ENCODE peak calls at places on chromosome 20, in four cellular contexts. Z is brain microvascular endothelial cell, Q is IMR-90, L is colonic mucosa. N is an unnamed sample.

GRCh38 chr20:46025376-46025783 is 3.6 kb upstream of the SLC12A5 start:
- DNase-seq in Z (no peak), Q (no peak), L (no peak), N (no peak)

GRCh38 chr20:38982291-38982690 is 20.1 kb downstream of the DHX35 start:
- DNase-seq in Z (no peak), Q (peak; percentile 33), L (no peak), N (no peak)

GRCh38 chr20:49865559-49865958 is 49.8 kb downstream of the SPATA2 start:
- DNase-seq in Z (no peak), Q (peak; percentile 24), L (no peak), N (peak; percentile 93)

GRCh38 chr20:63778034-63778752 is 38.6 kb downstream of the SLC2A4RG start:
- DNase-seq in Z (no peak), Q (no peak), L (no peak), N (no peak)

GRCh38 chr20:2750343-2751251 is 49.8 kb downstream of the CPXM1 start:
- DNase-seq in Z (peak; percentile 12), Q (peak; percentile 17), L (peak; percentile 53), N (peak; percentile 59)

GRCh38 chr20:62236997-62237771 is 1.1 kb upstream of the OSBPL2 start:
- DNase-seq in Z (no peak), Q (no peak), L (no peak), N (no peak)

GRCh38 chr20:35604444-35604750 is 11.2 kb upstream of the SPAG4 start:
- DNase-seq in Z (no peak), Q (no peak), L (peak; percentile 56), N (no peak)

GRCh38 chr20:12090920-12091319 is 173.2 kb downstream of the BTBD3 start:
- DNase-seq in Z (no peak), Q (no peak), L (no peak), N (no peak)

GRCh38 chr20:34705383-34706021 is 1.4 kb downstream of the TP53INP2 start:
- DNase-seq in Z (peak; percentile 20), Q (peak; percentile 23), L (peak; percentile 80), N (peak; percentile 45)

GRCh38 chr20:58981564-58982364 is 708 bp downstream of the NELFCD start:
- DNase-seq in Z (no peak), Q (peak; percentile 6), L (peak; percentile 33), N (peak; percentile 25)

GRCh38 chr20:24160563-24161355 is 172.2 kb upstream of the GGTLC1 start:
- DNase-seq in Z (peak; percentile 72), Q (peak; percentile 63), L (peak; percentile 37), N (peak; percentile 61)

GRCh38 chr20:23157741-23158140 is 71.6 kb upstream of the CD93 start:
- DNase-seq in Z (no peak), Q (no peak), L (no peak), N (no peak)

GRCh38 chr20:57400262-57400701 is 9.1 kb downstream of the RBM38 start:
- DNase-seq in Z (no peak), Q (no peak), L (no peak), N (no peak)

GRCh38 chr20:38219006-38219950 is 41.3 kb downstream of the KIAA1755 start:
- DNase-seq in Z (no peak), Q (no peak), L (no peak), N (no peak)

GRCh38 chr20:2759143-2759542 is 41.3 kb downstream of the CPXM1 start:
- DNase-seq in Z (no peak), Q (no peak), L (no peak), N (no peak)

GRCh38 chr20:25270829-25271251 is 23.0 kb downstream of the PYGB start:
- DNase-seq in Z (no peak), Q (no peak), L (peak; percentile 15), N (no peak)

GRCh38 chr20:3794701-3795420 is 1.2 kb upstream of the CDC25B start:
- DNase-seq in Z (no peak), Q (no peak), L (no peak), N (no peak)

GRCh38 chr20:35991142-35991771 is 22.9 kb downstream of the CNBD2 start:
- DNase-seq in Z (peak; percentile 38), Q (peak; percentile 34), L (no peak), N (peak; percentile 32)

GRCh38 chr20:36547186-36548005 is 6.1 kb downstream of the MYL9 start:
- DNase-seq in Z (no peak), Q (no peak), L (no peak), N (no peak)

GRCh38 chr20:25238319-25239037 is 9.4 kb upstream of the PYGB start:
- DNase-seq in Z (peak; percentile 75), Q (peak; percentile 73), L (no peak), N (peak; percentile 51)

GRCh38 chr20:18322551-18322950 is 34.2 kb downstream of the ZNF133 start:
- DNase-seq in Z (no peak), Q (no peak), L (no peak), N (no peak)

GRCh38 chr20:44856847-44857448 is 28.6 kb upstream of the YWHAB start:
- DNase-seq in Z (no peak), Q (peak; percentile 5), L (no peak), N (peak; percentile 16)

GRCh38 chr20:3686867-3687321 is 5.1 kb upstream of the ADAM33 start:
- DNase-seq in Z (peak; percentile 56), Q (peak; percentile 94), L (peak; percentile 74), N (peak; percentile 96)

GRCh38 chr20:49704932-49705336 is 8.7 kb downstream of the B4GALT5 start:
- DNase-seq in Z (no peak), Q (no peak), L (no peak), N (no peak)

GRCh38 chr20:3724356-3724755 is 8.1 kb upstream of the HSPA12B start:
- DNase-seq in Z (no peak), Q (no peak), L (no peak), N (no peak)

GRCh38 chr20:57753332-57754164 is 43.7 kb upstream of the PMEPA1 start:
- DNase-seq in Z (no peak), Q (no peak), L (no peak), N (no peak)

GRCh38 chr20:24692429-24693190 is 223.2 kb downstream of the SYNDIG1 start:
- DNase-seq in Z (no peak), Q (no peak), L (peak; percentile 7), N (no peak)

GRCh38 chr20:62210496-62210855 is 9.6 kb downstream of the HRH3 start:
- DNase-seq in Z (no peak), Q (no peak), L (no peak), N (no peak)

GRCh38 chr20:13302647-13303425 is 81.8 kb downstream of the ISM1 start:
- DNase-seq in Z (peak; percentile 10), Q (no peak), L (peak; percentile 49), N (peak; percentile 17)
- TF ChIP-seq CTCF in Z (peak; percentile 86), Q (peak; percentile 35), L (peak; percentile 59), N (peak; percentile 71)

GRCh38 chr20:478949-479429 is 16.7 kb upstream of the TBC1D20 start:
- DNase-seq in Z (peak; percentile 63), Q (peak; percentile 77), L (peak; percentile 43), N (peak; percentile 74)
- TF ChIP-seq CTCF in Z (no peak), Q (peak; percentile 60), L (peak; percentile 44), N (peak; percentile 66)

DNA sequence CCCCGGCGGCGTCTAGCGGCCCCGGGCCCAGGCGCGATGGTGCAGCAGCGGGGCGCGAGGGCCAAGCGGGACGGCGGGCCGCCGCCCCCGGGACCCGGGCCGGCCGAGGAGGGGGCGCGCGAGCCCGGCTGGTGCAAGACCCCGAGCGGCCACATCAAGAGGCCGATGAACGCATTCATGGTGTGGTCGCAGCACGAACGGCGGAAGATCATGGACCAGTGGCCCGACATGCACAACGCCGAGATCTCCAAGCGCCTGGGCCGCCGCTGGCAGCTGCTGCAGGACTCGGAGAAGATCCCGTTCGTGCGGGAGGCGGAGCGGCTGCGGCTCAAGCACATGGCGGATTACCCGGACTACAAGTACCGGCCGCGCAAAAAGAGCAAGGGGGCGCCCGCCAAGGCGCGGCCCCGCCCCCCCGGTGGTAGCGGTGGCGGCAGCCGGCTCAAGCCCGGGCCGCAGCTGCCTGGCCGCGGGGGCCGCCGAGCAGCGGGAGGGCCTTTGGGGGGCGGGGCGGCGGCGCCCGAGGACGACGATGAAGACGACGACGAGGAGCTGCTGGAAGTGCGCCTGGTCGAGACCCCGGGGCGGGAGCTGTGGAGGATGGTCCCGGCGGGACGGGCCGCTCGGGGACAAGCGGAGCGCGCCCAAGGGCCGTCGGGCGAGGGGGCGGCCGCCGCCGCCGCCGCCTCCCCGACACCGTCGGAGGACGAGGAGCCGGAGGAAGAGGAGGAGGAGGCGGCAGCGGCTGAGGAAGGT is 715 bp downstream of the SOX12 start:
- DNase-seq in Z (peak; percentile 58), Q (peak; percentile 67), L (peak; percentile 61), N (peak; percentile 59)
- TF ChIP-seq CTCF in Z (no peak), Q (peak; percentile 6), L (no peak), N (no peak)

GRCh38 chr20:47780990-47781389 is 4.3 kb downstream of the SULF2 start:
- DNase-seq in Z (no peak), Q (no peak), L (no peak), N (no peak)
- TF ChIP-seq CTCF in Z (peak; percentile 11), Q (no peak), L (no peak), N (no peak)

GRCh38 chr20:41089555-41089954 is 47.8 kb upstream of the PLCG1 start:
- DNase-seq in Z (no peak), Q (no peak), L (no peak), N (no peak)
- TF ChIP-seq CTCF in Z (peak; percentile 16), Q (no peak), L (no peak), N (no peak)

DNA sequence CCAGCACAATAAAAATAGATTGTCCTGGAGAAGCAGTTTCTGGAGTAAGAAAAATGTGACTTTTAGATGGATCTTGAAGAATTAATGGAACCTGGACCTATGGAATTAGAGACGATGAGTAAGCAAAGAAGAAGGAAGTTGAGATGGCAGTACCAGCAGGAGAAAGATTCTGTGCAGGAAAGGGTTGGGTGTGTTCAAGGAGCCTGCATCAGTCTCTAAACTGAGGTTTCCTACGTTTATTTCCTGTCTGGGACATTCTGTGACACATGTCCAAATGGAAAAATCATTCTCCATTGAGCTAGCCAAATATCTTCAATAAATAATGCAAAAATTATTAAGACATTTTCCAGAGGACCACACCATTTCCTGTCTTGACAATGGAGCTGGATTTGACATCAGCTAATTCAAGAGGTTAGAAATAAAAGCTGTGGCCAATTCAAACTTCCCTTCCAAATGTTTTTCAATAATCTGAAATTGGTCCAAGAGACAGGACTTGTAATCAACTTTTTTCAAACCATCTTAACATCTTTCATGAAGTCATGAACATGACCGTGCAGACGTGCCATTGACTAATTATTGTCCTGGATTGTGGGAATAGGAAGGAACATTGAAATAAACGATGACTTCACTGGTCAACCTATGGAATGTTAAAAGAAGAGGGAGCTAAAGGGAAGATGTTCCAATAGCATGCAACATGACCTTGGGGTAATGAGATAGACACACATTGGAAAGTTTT is 198.3 kb downstream of the ZNF217 start:
- DNase-seq in Z (no peak), Q (no peak), L (no peak), N (no peak)
- TF ChIP-seq CTCF in Z (no peak), Q (no peak), L (no peak), N (no peak)

GRCh38 chr20:8398289-8399051 is 266.4 kb downstream of the PLCB1 start:
- DNase-seq in Z (no peak), Q (no peak), L (no peak), N (no peak)
- TF ChIP-seq CTCF in Z (no peak), Q (no peak), L (no peak), N (peak; percentile 15)